ENCODE peak calls at places on chromosome 4, in eight cellular contexts. One of them, this sample, is unnamed.

GRCh38 chr4:8292388-8293107 is 23.0 kb downstream of the HTRA3 start:
- DNase-seq in dorsolateral prefrontal cortex: peak
- DNase-seq in IMR-90: no peak
- DNase-seq in spleen: peak
- DNase-seq in bronchial epithelial cell: no peak
- DNase-seq in A549: no peak
- DNase-seq in choroid plexus epithelial cell: no peak
- DNase-seq in cardiac fibroblast: no peak
- DNase-seq in this sample: no peak

GRCh38 chr4:76447326-76447954 is 12.4 kb downstream of the SHROOM3 start:
- DNase-seq in choroid plexus epithelial cell: peak
- DNase-seq in IMR-90: peak
- DNase-seq in spleen: no peak
- DNase-seq in dorsolateral prefrontal cortex: no peak
- DNase-seq in A549: no peak
- DNase-seq in bronchial epithelial cell: no peak
- DNase-seq in cardiac fibroblast: peak
- DNase-seq in this sample: no peak

GRCh38 chr4:170887396-170887795 is 797.6 kb upstream of the AADAT start:
- DNase-seq in bronchial epithelial cell: no peak
- DNase-seq in spleen: no peak
- DNase-seq in cardiac fibroblast: no peak
- DNase-seq in IMR-90: no peak
- DNase-seq in A549: no peak
- DNase-seq in choroid plexus epithelial cell: peak
- DNase-seq in dorsolateral prefrontal cortex: no peak
- DNase-seq in this sample: no peak

GRCh38 chr4:5158391-5158770 is 107.1 kb downstream of the STK32B start:
- DNase-seq in spleen: no peak
- DNase-seq in choroid plexus epithelial cell: no peak
- DNase-seq in bronchial epithelial cell: no peak
- DNase-seq in IMR-90: no peak
- DNase-seq in dorsolateral prefrontal cortex: no peak
- DNase-seq in cardiac fibroblast: no peak
- DNase-seq in A549: peak
- DNase-seq in this sample: no peak

GRCh38 chr4:87251104-87251503 is 30.7 kb upstream of the KLHL8 start:
- DNase-seq in cardiac fibroblast: peak
- DNase-seq in IMR-90: no peak
- DNase-seq in bronchial epithelial cell: no peak
- DNase-seq in choroid plexus epithelial cell: no peak
- DNase-seq in spleen: no peak
- DNase-seq in A549: no peak
- DNase-seq in dorsolateral prefrontal cortex: peak
- DNase-seq in this sample: no peak

GRCh38 chr4:126109836-126110235 is 795.1 kb downstream of the FAT4 start:
- DNase-seq in IMR-90: no peak
- DNase-seq in bronchial epithelial cell: no peak
- DNase-seq in choroid plexus epithelial cell: no peak
- DNase-seq in cardiac fibroblast: no peak
- DNase-seq in dorsolateral prefrontal cortex: no peak
- DNase-seq in spleen: no peak
- DNase-seq in A549: no peak
- DNase-seq in this sample: no peak

GRCh38 chr4:174423257-174423944 is 98.9 kb downstream of the HPGD start:
- DNase-seq in bronchial epithelial cell: peak
- DNase-seq in cardiac fibroblast: peak
- DNase-seq in dorsolateral prefrontal cortex: peak
- DNase-seq in IMR-90: peak
- DNase-seq in spleen: no peak
- DNase-seq in choroid plexus epithelial cell: peak
- DNase-seq in A549: peak
- DNase-seq in this sample: peak

GRCh38 chr4:6939761-6940743 is 30.4 kb downstream of the TBC1D14 start:
- DNase-seq in IMR-90: no peak
- DNase-seq in A549: no peak
- DNase-seq in spleen: no peak
- DNase-seq in cardiac fibroblast: no peak
- DNase-seq in bronchial epithelial cell: no peak
- DNase-seq in dorsolateral prefrontal cortex: no peak
- DNase-seq in choroid plexus epithelial cell: no peak
- DNase-seq in this sample: no peak

GRCh38 chr4:8182294-8182693 is 16.8 kb upstream of the SH3TC1 start:
- DNase-seq in cardiac fibroblast: no peak
- DNase-seq in spleen: peak
- DNase-seq in A549: no peak
- DNase-seq in bronchial epithelial cell: no peak
- DNase-seq in IMR-90: no peak
- DNase-seq in choroid plexus epithelial cell: no peak
- DNase-seq in dorsolateral prefrontal cortex: no peak
- DNase-seq in this sample: no peak

GRCh38 chr4:18034099-18034498 is 12.5 kb upstream of the LCORL start:
- DNase-seq in bronchial epithelial cell: no peak
- DNase-seq in cardiac fibroblast: peak
- DNase-seq in IMR-90: no peak
- DNase-seq in choroid plexus epithelial cell: no peak
- DNase-seq in spleen: no peak
- DNase-seq in A549: no peak
- DNase-seq in dorsolateral prefrontal cortex: no peak
- DNase-seq in this sample: no peak

GRCh38 chr4:108527729-108528128 is 92.6 kb upstream of the RPL34 start:
- DNase-seq in cardiac fibroblast: no peak
- DNase-seq in A549: no peak
- DNase-seq in choroid plexus epithelial cell: no peak
- DNase-seq in bronchial epithelial cell: no peak
- DNase-seq in dorsolateral prefrontal cortex: no peak
- DNase-seq in IMR-90: no peak
- DNase-seq in spleen: no peak
- DNase-seq in this sample: no peak

GRCh38 chr4:78247541-78248285 is 190.6 kb downstream of the FRAS1 start:
- DNase-seq in IMR-90: no peak
- DNase-seq in spleen: no peak
- DNase-seq in choroid plexus epithelial cell: no peak
- DNase-seq in dorsolateral prefrontal cortex: no peak
- DNase-seq in A549: no peak
- DNase-seq in cardiac fibroblast: no peak
- DNase-seq in bronchial epithelial cell: peak
- DNase-seq in this sample: peak

GRCh38 chr4:99219479-99219878 is 433 bp upstream of the ADH6 start:
- DNase-seq in dorsolateral prefrontal cortex: no peak
- DNase-seq in bronchial epithelial cell: peak
- DNase-seq in IMR-90: no peak
- DNase-seq in cardiac fibroblast: no peak
- DNase-seq in spleen: no peak
- DNase-seq in choroid plexus epithelial cell: no peak
- DNase-seq in A549: no peak
- DNase-seq in this sample: no peak

GRCh38 chr4:44965446-44966095 is 239.2 kb upstream of the GNPDA2 start:
- DNase-seq in A549: no peak
- DNase-seq in spleen: no peak
- DNase-seq in bronchial epithelial cell: no peak
- DNase-seq in choroid plexus epithelial cell: no peak
- DNase-seq in IMR-90: no peak
- DNase-seq in dorsolateral prefrontal cortex: no peak
- DNase-seq in cardiac fibroblast: no peak
- DNase-seq in this sample: peak

GRCh38 chr4:33850503-33850902 is 2393.8 kb downstream of the ARAP2 start:
- DNase-seq in spleen: no peak
- DNase-seq in cardiac fibroblast: no peak
- DNase-seq in IMR-90: no peak
- DNase-seq in dorsolateral prefrontal cortex: no peak
- DNase-seq in choroid plexus epithelial cell: no peak
- DNase-seq in A549: no peak
- DNase-seq in bronchial epithelial cell: no peak
- DNase-seq in this sample: no peak

GRCh38 chr4:119493419-119493818 is 135.2 kb downstream of the PDE5A start:
- DNase-seq in A549: no peak
- DNase-seq in cardiac fibroblast: peak
- DNase-seq in IMR-90: no peak
- DNase-seq in bronchial epithelial cell: peak
- DNase-seq in spleen: no peak
- DNase-seq in dorsolateral prefrontal cortex: no peak
- DNase-seq in choroid plexus epithelial cell: peak
- DNase-seq in this sample: peak

GRCh38 chr4:138627096-138627495 is 384.9 kb upstream of the SLC7A11 start:
- DNase-seq in A549: no peak
- DNase-seq in IMR-90: peak
- DNase-seq in dorsolateral prefrontal cortex: no peak
- DNase-seq in cardiac fibroblast: no peak
- DNase-seq in choroid plexus epithelial cell: no peak
- DNase-seq in bronchial epithelial cell: peak
- DNase-seq in spleen: no peak
- DNase-seq in this sample: peak

GRCh38 chr4:128287159-128287870 is at the start of gene PGRMC2:
- DNase-seq in cardiac fibroblast: peak
- DNase-seq in IMR-90: peak
- DNase-seq in choroid plexus epithelial cell: peak
- DNase-seq in bronchial epithelial cell: no peak
- DNase-seq in spleen: no peak
- DNase-seq in dorsolateral prefrontal cortex: no peak
- DNase-seq in A549: peak
- DNase-seq in this sample: no peak

DNA sequence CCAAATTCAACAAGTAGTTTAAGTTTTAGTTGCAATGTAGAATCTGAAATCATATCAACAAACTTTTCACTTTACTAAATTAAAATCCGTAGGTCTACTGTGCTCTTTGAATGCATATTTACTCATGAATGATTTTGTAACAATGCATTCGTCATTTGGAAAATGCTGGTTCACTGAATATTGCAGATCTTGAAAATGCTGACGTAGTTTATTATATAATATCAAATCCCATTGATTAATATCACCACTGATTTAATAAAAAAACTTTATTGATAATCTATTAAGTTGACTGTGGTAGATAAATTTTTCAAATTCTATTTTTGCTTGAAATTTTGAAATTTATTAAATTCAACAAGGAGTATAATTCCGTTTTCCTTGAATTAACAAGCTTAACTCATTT is 540.0 kb downstream of the GRID2 start:
- DNase-seq in spleen: no peak
- DNase-seq in dorsolateral prefrontal cortex: no peak
- DNase-seq in IMR-90: no peak
- DNase-seq in choroid plexus epithelial cell: no peak
- DNase-seq in A549: no peak
- DNase-seq in bronchial epithelial cell: no peak
- DNase-seq in cardiac fibroblast: no peak
- DNase-seq in this sample: no peak
- H3K4me3 ChIP-seq in spleen: no peak
- H3K4me3 ChIP-seq in dorsolateral prefrontal cortex: no peak
- H3K4me3 ChIP-seq in IMR-90: no peak
- H3K4me3 ChIP-seq in choroid plexus epithelial cell: no peak
- H3K4me3 ChIP-seq in A549: no peak
- H3K4me3 ChIP-seq in bronchial epithelial cell: no peak
- H3K4me3 ChIP-seq in cardiac fibroblast: no peak
- H3K4me3 ChIP-seq in this sample: no peak

DNA sequence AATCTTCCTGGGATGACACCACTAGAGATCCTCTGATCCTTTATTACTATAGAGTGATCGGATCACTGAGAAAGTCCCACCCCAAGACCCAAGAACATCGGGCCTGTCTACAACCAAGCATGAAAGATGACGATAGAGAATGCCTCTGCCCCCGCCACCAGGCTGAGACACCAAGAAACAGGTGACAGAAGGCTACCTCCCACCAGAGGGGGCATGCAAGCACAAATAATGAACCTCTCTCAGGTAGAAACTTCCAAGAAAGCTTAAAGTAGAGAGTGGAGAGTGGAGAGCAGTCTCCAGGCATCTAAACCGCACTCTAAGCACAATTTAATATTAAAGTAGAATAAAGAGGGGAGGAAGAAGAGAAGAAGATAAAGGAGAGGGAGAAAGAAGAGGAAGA is 402.6 kb downstream of the INPP4B start:
- DNase-seq in choroid plexus epithelial cell: no peak
- DNase-seq in A549: no peak
- DNase-seq in cardiac fibroblast: no peak
- DNase-seq in bronchial epithelial cell: no peak
- DNase-seq in spleen: no peak
- DNase-seq in dorsolateral prefrontal cortex: no peak
- DNase-seq in IMR-90: no peak
- DNase-seq in this sample: no peak
- TF ChIP-seq CTCF in choroid plexus epithelial cell: no peak
- TF ChIP-seq CTCF in A549: no peak
- TF ChIP-seq CTCF in cardiac fibroblast: no peak
- TF ChIP-seq CTCF in bronchial epithelial cell: no peak
- TF ChIP-seq CTCF in spleen: no peak
- TF ChIP-seq CTCF in dorsolateral prefrontal cortex: no peak
- TF ChIP-seq CTCF in IMR-90: no peak
- TF ChIP-seq CTCF in this sample: no peak

DNA sequence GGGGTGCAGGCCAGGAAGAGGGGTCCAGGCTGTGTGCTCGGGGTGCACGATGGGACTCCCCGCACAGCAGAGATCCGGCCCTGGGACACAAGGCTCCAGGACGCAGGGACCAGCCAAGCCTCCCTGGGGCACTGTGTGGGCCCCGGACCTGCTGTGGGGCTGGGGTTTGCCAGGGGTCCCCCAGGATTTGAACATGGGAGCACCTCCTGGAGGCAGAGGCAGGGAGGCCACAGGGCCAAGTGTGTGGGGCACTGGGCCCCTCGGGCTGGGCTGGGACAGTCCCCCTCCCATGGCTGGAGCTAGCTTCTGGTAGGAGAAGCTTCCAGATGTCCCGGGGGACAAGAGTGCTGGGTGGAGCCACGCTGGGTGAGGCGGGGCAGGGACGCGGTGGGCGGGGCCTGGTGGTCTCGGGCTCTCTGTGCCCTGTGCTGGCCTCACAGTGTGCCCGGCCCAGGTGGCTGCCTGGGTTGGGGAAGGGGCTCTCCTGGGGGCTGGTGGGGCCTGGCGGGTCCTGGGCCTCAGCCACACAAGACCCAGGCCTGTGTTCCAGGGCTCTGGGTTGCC is 18.6 kb downstream of the FGFRL1 start:
- DNase-seq in cardiac fibroblast: no peak
- DNase-seq in IMR-90: no peak
- DNase-seq in bronchial epithelial cell: no peak
- DNase-seq in dorsolateral prefrontal cortex: no peak
- DNase-seq in spleen: no peak
- DNase-seq in A549: no peak
- DNase-seq in choroid plexus epithelial cell: no peak
- DNase-seq in this sample: no peak
- H3K4me3 ChIP-seq in cardiac fibroblast: no peak
- H3K4me3 ChIP-seq in IMR-90: no peak
- H3K4me3 ChIP-seq in bronchial epithelial cell: no peak
- H3K4me3 ChIP-seq in dorsolateral prefrontal cortex: no peak
- H3K4me3 ChIP-seq in spleen: no peak
- H3K4me3 ChIP-seq in A549: no peak
- H3K4me3 ChIP-seq in choroid plexus epithelial cell: no peak
- H3K4me3 ChIP-seq in this sample: no peak

DNA sequence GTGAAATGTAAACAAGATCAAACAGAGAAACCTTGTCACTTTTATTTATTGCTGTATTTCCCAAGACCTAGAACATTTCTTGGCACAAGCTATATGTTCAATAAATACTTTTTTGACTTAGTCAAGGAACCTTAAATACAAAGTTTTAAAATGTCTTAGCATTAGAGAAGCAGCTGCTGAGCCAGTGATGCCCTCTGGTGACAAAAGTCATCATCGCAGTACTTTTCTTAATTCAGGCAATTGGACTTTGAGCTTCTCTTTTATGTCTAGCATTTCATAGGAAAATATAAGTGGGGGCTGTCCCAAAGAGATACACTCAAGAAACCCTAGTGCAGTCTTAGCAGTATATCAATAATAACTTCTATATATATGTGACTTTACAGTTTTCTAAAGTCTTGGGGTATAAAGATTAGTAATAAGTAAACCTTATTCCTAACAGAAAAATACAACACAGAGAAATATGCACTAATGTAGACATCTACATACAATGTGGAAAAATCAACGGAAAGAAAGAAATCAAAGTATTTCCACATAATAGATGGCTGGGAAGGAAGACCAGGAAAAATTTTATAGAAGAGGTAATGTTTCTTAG is 118.4 kb downstream of the DTHD1 start:
- DNase-seq in bronchial epithelial cell: peak
- DNase-seq in dorsolateral prefrontal cortex: no peak
- DNase-seq in cardiac fibroblast: peak
- DNase-seq in spleen: no peak
- DNase-seq in choroid plexus epithelial cell: peak
- DNase-seq in IMR-90: no peak
- DNase-seq in A549: no peak
- DNase-seq in this sample: peak
- TF ChIP-seq CTCF in bronchial epithelial cell: peak
- TF ChIP-seq CTCF in dorsolateral prefrontal cortex: peak
- TF ChIP-seq CTCF in cardiac fibroblast: peak
- TF ChIP-seq CTCF in spleen: peak
- TF ChIP-seq CTCF in choroid plexus epithelial cell: peak
- TF ChIP-seq CTCF in IMR-90: no peak
- TF ChIP-seq CTCF in A549: peak
- TF ChIP-seq CTCF in this sample: peak

This sample was measured in epithelial cell of esophagus.